ENCODE peak calls at places on chromosomes 1 and 21, in five cellular contexts. T, K, G, B and A are unnamed samples.

GRCh38 chr1:244896550-244896949 is 32.2 kb upstream of the HNRNPU start:
- DNase-seq in T (peak), B (no peak), G (no peak), K (no peak), A (peak)

GRCh38 chr1:63807063-63807462 is 33.2 kb downstream of the ROR1 start:
- DNase-seq in B (no peak), T (no peak), K (no peak), G (no peak), A (no peak)

GRCh38 chr1:167455786-167456446 is 62.4 kb downstream of the CD247 start:
- DNase-seq in T (no peak), G (no peak), B (no peak), K (peak), A (no peak)

GRCh38 chr1:12477936-12478611 is 139.9 kb downstream of the DHRS3 start:
- DNase-seq in B (no peak), G (peak), T (peak), K (peak), A (peak)

GRCh38 chr1:2380816-2381591 is 10.3 kb downstream of the MORN1 start:
- DNase-seq in B (no peak), T (no peak), G (no peak), K (no peak), A (no peak)

GRCh38 chr1:98045211-98046030 is 124.6 kb upstream of the DPYD start:
- DNase-seq in B (no peak), K (peak), T (peak), G (no peak), A (peak)

GRCh38 chr1:25977816-25978215 is 20.0 kb downstream of the PAFAH2 start:
- DNase-seq in T (no peak), B (no peak), G (no peak), K (no peak), A (no peak)

GRCh38 chr1:61083014-61083798 is 845 bp downstream of the NFIA start:
- DNase-seq in T (no peak), K (peak), B (no peak), G (peak), A (peak)

GRCh38 chr1:112618114-112618720 is 724 bp downstream of the ST7L start:
- DNase-seq in K (peak), T (peak), B (no peak), G (no peak), A (peak)

GRCh38 chr1:175572932-175573871 is 170.2 kb downstream of the TNR start:
- DNase-seq in G (no peak), K (peak), B (no peak), T (no peak), A (no peak)

GRCh38 chr1:89692601-89693503 is 59.9 kb downstream of the LRRC8C start:
- DNase-seq in T (peak), G (no peak), B (peak), K (peak), A (no peak)

GRCh38 chr1:8238141-8239038 is 79.5 kb upstream of the SLC45A1 start:
- DNase-seq in T (peak), G (no peak), K (no peak), B (no peak), A (peak)

GRCh38 chr1:47951545-47952235 is 45.5 kb downstream of the TRABD2B start:
- DNase-seq in B (no peak), T (no peak), G (no peak), K (no peak), A (no peak)

GRCh38 chr21:30463713-30464112 is 16.5 kb downstream of the KRTAP19-1 start:
- DNase-seq in T (no peak), B (no peak), G (peak), K (peak), A (no peak)

GRCh38 chr1:8810987-8811386 is 6.5 kb downstream of the RERE start:
- DNase-seq in T (no peak), G (no peak), K (no peak), B (no peak), A (no peak)

GRCh38 chr1:228798548-228798947 is 63.3 kb downstream of the RHOU start:
- DNase-seq in T (no peak), K (no peak), G (no peak), B (no peak), A (no peak)

DNA sequence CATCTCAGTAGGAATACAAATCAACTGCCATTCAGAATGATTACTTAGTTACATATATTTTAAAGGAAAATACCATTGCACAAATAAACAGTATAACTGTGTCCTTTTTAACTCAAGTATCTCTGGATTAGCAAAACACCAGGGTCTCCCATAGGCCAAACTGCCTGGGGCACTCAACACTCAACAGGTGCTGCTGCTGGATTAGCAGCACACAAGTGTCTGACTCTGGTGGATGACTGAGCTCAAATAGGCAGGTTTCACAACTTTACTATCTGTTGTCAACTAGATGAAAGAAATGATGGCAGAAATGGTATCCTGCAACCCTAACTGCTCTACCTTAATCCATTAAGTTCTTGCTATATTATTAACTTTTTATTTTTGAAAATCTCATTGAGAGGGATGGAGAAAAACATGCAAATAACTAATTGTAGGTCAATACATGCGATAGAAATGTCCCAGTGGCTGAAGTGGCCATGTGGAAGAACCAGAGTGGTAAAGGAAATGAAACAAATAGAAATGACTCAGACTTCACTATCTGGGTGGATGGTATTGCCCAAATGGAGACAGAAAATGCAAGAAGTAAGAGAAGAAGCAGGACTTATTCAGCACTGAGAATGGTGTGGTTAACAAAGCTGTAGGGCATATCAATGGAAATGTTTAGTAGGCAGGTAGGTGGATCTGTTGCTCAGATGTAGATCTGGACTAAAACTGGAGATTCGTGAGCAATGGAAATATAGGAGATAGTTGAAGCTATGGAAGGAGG is 90.8 kb upstream of the CCDC190 start:
- DNase-seq in B (peak), T (peak), K (no peak), G (no peak), A (no peak)
- TF ChIP-seq SMC3 in B (no peak), T (no peak), K (no peak), G (no peak), A (no peak)

GRCh38 chr1:41950820-41951219 is 32.1 kb upstream of the HIVEP3 start:
- DNase-seq in G (no peak), B (peak), K (no peak), T (peak), A (no peak)
- TF ChIP-seq RCOR1 in G (no peak), B (no peak), K (no peak), T (no peak), A (no peak)

GRCh38 chr1:1361982-1362423 is 3.6 kb upstream of the MXRA8 start:
- DNase-seq in B (no peak), K (no peak), T (peak), G (no peak), A (no peak)
- TF ChIP-seq CTCF in B (no peak), K (no peak), T (peak), G (no peak), A (no peak)

GRCh38 chr1:85295654-85296053 is 19.2 kb upstream of the BCL10 start:
- DNase-seq in K (no peak), B (no peak), G (no peak), T (no peak), A (no peak)

GRCh38 chr1:85297855-85298629 is 21.6 kb upstream of the BCL10 start:
- DNase-seq in K (no peak), T (peak), B (peak), G (no peak), A (peak)

GRCh38 chr1:85297538-85297854 is 21.1 kb upstream of the BCL10 start:
- DNase-seq in K (no peak), T (no peak), G (no peak), B (no peak), A (no peak)

GRCh38 chr1:85295006-85295431 is 18.6 kb upstream of the BCL10 start:
- DNase-seq in T (peak), B (no peak), G (no peak), K (no peak), A (no peak)

GRCh38 chr1:85296980-85297379 is 20.5 kb upstream of the BCL10 start:
- DNase-seq in B (no peak), T (peak), G (no peak), K (no peak), A (no peak)
- TF ChIP-seq SMC3 in B (no peak), T (no peak), G (no peak), K (no peak), A (no peak)